ENCODE peak calls at places on chromosomes 5 and 9, in seven cellular contexts. One of them, this sample, is unnamed.

GRCh38 chr9:7097785-7098420 is 340.1 kb downstream of the KDM4C start:
- DNase-seq in mesenchymal stem cell: no peak
- DNase-seq in mesendoderm: no peak
- DNase-seq in IMR-90: peak
- DNase-seq in H1: no peak
- DNase-seq in H9: no peak
- DNase-seq in neuronal stem cell: no peak
- DNase-seq in this sample: no peak

GRCh38 chr9:18207735-18208134 is 266.2 kb upstream of the ADAMTSL1 start:
- DNase-seq in mesendoderm: no peak
- DNase-seq in H9: no peak
- DNase-seq in neuronal stem cell: no peak
- DNase-seq in H1: no peak
- DNase-seq in mesenchymal stem cell: no peak
- DNase-seq in IMR-90: no peak
- DNase-seq in this sample: no peak

GRCh38 chr5:1563617-1564181 is 39.9 kb upstream of the LPCAT1 start:
- DNase-seq in H1: no peak
- DNase-seq in mesendoderm: no peak
- DNase-seq in H9: no peak
- DNase-seq in IMR-90: no peak
- DNase-seq in mesenchymal stem cell: no peak
- DNase-seq in neuronal stem cell: no peak
- DNase-seq in this sample: no peak

GRCh38 chr9:95764920-95765319 is 110.6 kb upstream of the ERCC6L2 start:
- DNase-seq in IMR-90: no peak
- DNase-seq in neuronal stem cell: no peak
- DNase-seq in H1: no peak
- DNase-seq in mesendoderm: no peak
- DNase-seq in mesenchymal stem cell: no peak
- DNase-seq in H9: no peak
- DNase-seq in this sample: no peak

GRCh38 chr5:174688441-174689354 is 35.7 kb upstream of the MSX2 start:
- DNase-seq in IMR-90: no peak
- DNase-seq in mesendoderm: peak
- DNase-seq in H1: no peak
- DNase-seq in H9: peak
- DNase-seq in mesenchymal stem cell: no peak
- DNase-seq in neuronal stem cell: no peak
- DNase-seq in this sample: no peak

GRCh38 chr5:132487841-132488555 is 2.6 kb downstream of the IRF1 start:
- DNase-seq in mesendoderm: no peak
- DNase-seq in neuronal stem cell: no peak
- DNase-seq in IMR-90: no peak
- DNase-seq in H1: no peak
- DNase-seq in mesenchymal stem cell: no peak
- DNase-seq in H9: peak
- DNase-seq in this sample: no peak

GRCh38 chr5:151345187-151345807 is 2.1 kb downstream of the SLC36A2 start:
- DNase-seq in H1: no peak
- DNase-seq in mesenchymal stem cell: no peak
- DNase-seq in mesendoderm: no peak
- DNase-seq in IMR-90: no peak
- DNase-seq in neuronal stem cell: no peak
- DNase-seq in H9: no peak
- DNase-seq in this sample: no peak

GRCh38 chr5:160342413-160342941 is 27.9 kb downstream of the C1QTNF2 start:
- DNase-seq in mesendoderm: no peak
- DNase-seq in H9: no peak
- DNase-seq in mesenchymal stem cell: peak
- DNase-seq in neuronal stem cell: no peak
- DNase-seq in IMR-90: peak
- DNase-seq in H1: no peak
- DNase-seq in this sample: no peak

GRCh38 chr9:36820392-36820861 is 213.6 kb downstream of the PAX5 start:
- DNase-seq in H1: no peak
- DNase-seq in IMR-90: no peak
- DNase-seq in neuronal stem cell: no peak
- DNase-seq in H9: no peak
- DNase-seq in mesendoderm: no peak
- DNase-seq in mesenchymal stem cell: no peak
- DNase-seq in this sample: no peak

GRCh38 chr5:164345173-164345572 is 839.8 kb downstream of the MAT2B start:
- DNase-seq in neuronal stem cell: no peak
- DNase-seq in mesendoderm: peak
- DNase-seq in H9: no peak
- DNase-seq in H1: no peak
- DNase-seq in IMR-90: peak
- DNase-seq in mesenchymal stem cell: peak
- DNase-seq in this sample: no peak

GRCh38 chr5:45623855-45624254 is 72.3 kb downstream of the HCN1 start:
- DNase-seq in mesendoderm: no peak
- DNase-seq in H9: no peak
- DNase-seq in IMR-90: no peak
- DNase-seq in H1: no peak
- DNase-seq in neuronal stem cell: no peak
- DNase-seq in mesenchymal stem cell: no peak
- DNase-seq in this sample: no peak

GRCh38 chr5:142215915-142216681 is 107.5 kb downstream of the NDFIP1 start:
- DNase-seq in H1: no peak
- DNase-seq in mesendoderm: peak
- DNase-seq in IMR-90: peak
- DNase-seq in neuronal stem cell: no peak
- DNase-seq in mesenchymal stem cell: peak
- DNase-seq in H9: no peak
- DNase-seq in this sample: no peak

GRCh38 chr5:123035950-123036390 is 555 bp downstream of the PPIC start:
- DNase-seq in mesenchymal stem cell: peak
- DNase-seq in H1: peak
- DNase-seq in mesendoderm: peak
- DNase-seq in IMR-90: peak
- DNase-seq in neuronal stem cell: peak
- DNase-seq in H9: peak
- DNase-seq in this sample: peak

GRCh38 chr5:34574976-34575467 is 81.1 kb upstream of the RAI14 start:
- DNase-seq in mesenchymal stem cell: no peak
- DNase-seq in IMR-90: no peak
- DNase-seq in neuronal stem cell: no peak
- DNase-seq in H1: no peak
- DNase-seq in H9: no peak
- DNase-seq in mesendoderm: no peak
- DNase-seq in this sample: no peak

GRCh38 chr5:34580983-34581382 is 75.1 kb upstream of the RAI14 start:
- DNase-seq in neuronal stem cell: no peak
- DNase-seq in IMR-90: no peak
- DNase-seq in H1: no peak
- DNase-seq in mesenchymal stem cell: no peak
- DNase-seq in H9: no peak
- DNase-seq in mesendoderm: no peak
- DNase-seq in this sample: no peak

GRCh38 chr5:34578962-34579361 is 77.2 kb upstream of the RAI14 start:
- DNase-seq in neuronal stem cell: no peak
- DNase-seq in H9: no peak
- DNase-seq in mesenchymal stem cell: no peak
- DNase-seq in H1: no peak
- DNase-seq in mesendoderm: no peak
- DNase-seq in IMR-90: no peak
- DNase-seq in this sample: no peak

GRCh38 chr5:34576849-34577248 is 79.3 kb upstream of the RAI14 start:
- DNase-seq in H1: no peak
- DNase-seq in IMR-90: no peak
- DNase-seq in mesenchymal stem cell: peak
- DNase-seq in neuronal stem cell: no peak
- DNase-seq in H9: no peak
- DNase-seq in mesendoderm: no peak
- DNase-seq in this sample: no peak

DNA sequence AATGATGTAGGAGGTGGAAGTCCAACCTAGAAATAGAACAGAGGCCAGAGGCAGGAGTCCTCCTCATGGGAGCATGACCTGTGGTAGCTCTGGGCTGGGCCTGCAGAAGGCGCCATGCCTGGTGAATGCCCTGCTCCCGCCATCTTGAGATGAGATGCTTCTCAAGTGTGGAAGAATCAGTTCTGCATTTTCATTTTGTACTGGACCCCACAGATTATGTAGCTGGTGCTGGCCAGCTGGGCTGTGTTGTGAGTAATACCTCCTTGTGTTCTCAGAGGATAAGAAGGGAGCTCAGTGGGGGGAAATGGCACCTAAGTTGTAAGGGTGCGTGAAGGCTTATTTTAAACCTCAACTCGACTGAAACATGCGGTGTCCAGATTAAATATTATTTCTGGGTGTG is 78.9 kb upstream of the RAI14 start:
- DNase-seq in mesenchymal stem cell: no peak
- DNase-seq in H9: no peak
- DNase-seq in H1: no peak
- DNase-seq in IMR-90: no peak
- DNase-seq in neuronal stem cell: no peak
- DNase-seq in mesendoderm: no peak
- DNase-seq in this sample: no peak
- H4K8ac ChIP-seq in mesenchymal stem cell: peak
- H4K8ac ChIP-seq in H9: no peak
- H4K8ac ChIP-seq in H1: no peak
- H4K8ac ChIP-seq in IMR-90: peak
- H4K8ac ChIP-seq in neuronal stem cell: no peak
- H4K8ac ChIP-seq in mesendoderm: no peak
- H4K8ac ChIP-seq in this sample: no peak

DNA sequence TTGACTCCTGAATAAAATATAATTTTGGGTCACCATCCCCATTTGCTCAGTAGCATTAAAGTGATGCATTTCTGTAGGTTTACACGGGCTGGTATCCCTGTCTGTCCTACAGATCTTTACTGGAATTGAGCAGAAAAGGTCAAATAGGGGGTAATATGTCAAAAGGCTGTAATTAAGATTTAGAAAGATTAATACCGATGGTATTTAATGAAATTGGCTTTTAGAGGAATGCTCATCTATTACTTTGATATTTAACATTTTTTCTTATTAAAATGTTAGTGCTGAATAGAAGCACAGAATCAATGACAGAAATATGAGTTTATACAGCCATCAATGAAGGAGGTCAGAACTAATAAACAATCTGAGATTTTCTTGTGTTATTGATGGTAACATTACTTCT is 1762.2 kb upstream of the WWC1 start:
- DNase-seq in mesenchymal stem cell: no peak
- DNase-seq in mesendoderm: no peak
- DNase-seq in H9: no peak
- DNase-seq in neuronal stem cell: no peak
- DNase-seq in IMR-90: no peak
- DNase-seq in H1: no peak
- DNase-seq in this sample: no peak
- H3K18ac ChIP-seq in mesenchymal stem cell: no peak
- H3K18ac ChIP-seq in mesendoderm: no peak
- H3K18ac ChIP-seq in H9: no peak
- H3K18ac ChIP-seq in neuronal stem cell: no peak
- H3K18ac ChIP-seq in IMR-90: no peak
- H3K18ac ChIP-seq in H1: no peak
- H3K18ac ChIP-seq in this sample: no peak

GRCh38 chr9:112006361-112007020 is 109.9 kb downstream of the UGCG start:
- DNase-seq in H9: no peak
- DNase-seq in mesendoderm: peak
- DNase-seq in IMR-90: no peak
- DNase-seq in neuronal stem cell: no peak
- DNase-seq in H1: no peak
- DNase-seq in mesenchymal stem cell: peak
- DNase-seq in this sample: no peak
- H4K8ac ChIP-seq in H9: no peak
- H4K8ac ChIP-seq in mesendoderm: no peak
- H4K8ac ChIP-seq in IMR-90: peak
- H4K8ac ChIP-seq in neuronal stem cell: no peak
- H4K8ac ChIP-seq in H1: no peak
- H4K8ac ChIP-seq in mesenchymal stem cell: no peak
- H4K8ac ChIP-seq in this sample: no peak

GRCh38 chr9:8332296-8332695 is 532.7 kb upstream of the DMAC1 start:
- DNase-seq in IMR-90: no peak
- DNase-seq in H1: no peak
- DNase-seq in mesendoderm: peak
- DNase-seq in H9: no peak
- DNase-seq in neuronal stem cell: no peak
- DNase-seq in mesenchymal stem cell: peak
- DNase-seq in this sample: no peak

GRCh38 chr9:8329561-8330283 is 530.1 kb upstream of the DMAC1 start:
- DNase-seq in neuronal stem cell: no peak
- DNase-seq in mesenchymal stem cell: no peak
- DNase-seq in IMR-90: no peak
- DNase-seq in mesendoderm: peak
- DNase-seq in H1: no peak
- DNase-seq in H9: peak
- DNase-seq in this sample: no peak

GRCh38 chr9:8332871-8333270 is 533.3 kb upstream of the DMAC1 start:
- DNase-seq in mesenchymal stem cell: peak
- DNase-seq in IMR-90: no peak
- DNase-seq in mesendoderm: peak
- DNase-seq in H9: no peak
- DNase-seq in H1: no peak
- DNase-seq in neuronal stem cell: no peak
- DNase-seq in this sample: no peak

DNA sequence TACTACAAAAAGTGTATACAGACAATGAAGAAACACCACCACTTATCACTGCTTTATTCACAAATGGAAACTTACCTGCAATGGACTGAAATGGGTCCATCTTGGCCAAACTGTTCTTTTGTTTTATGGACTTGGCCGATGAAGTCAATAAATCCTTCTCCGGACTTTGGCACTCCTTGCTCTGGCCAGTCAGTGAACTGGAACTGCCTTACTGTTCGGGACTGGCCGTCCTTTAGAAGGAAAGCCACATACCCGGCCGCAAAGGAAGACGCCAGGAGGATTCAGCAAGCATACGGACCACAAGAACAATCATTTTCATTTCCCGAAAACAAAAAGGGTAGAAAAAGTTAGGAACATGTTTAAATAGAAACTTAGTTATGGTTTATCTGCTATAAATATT is 531.9 kb upstream of the DMAC1 start:
- DNase-seq in H1: no peak
- DNase-seq in IMR-90: no peak
- DNase-seq in neuronal stem cell: no peak
- DNase-seq in mesendoderm: no peak
- DNase-seq in H9: no peak
- DNase-seq in mesenchymal stem cell: no peak
- DNase-seq in this sample: no peak
- H3K18ac ChIP-seq in H1: no peak
- H3K18ac ChIP-seq in IMR-90: no peak
- H3K18ac ChIP-seq in neuronal stem cell: no peak
- H3K18ac ChIP-seq in mesendoderm: peak
- H3K18ac ChIP-seq in H9: no peak
- H3K18ac ChIP-seq in mesenchymal stem cell: no peak
- H3K18ac ChIP-seq in this sample: no peak